ENCODE peak calls at places on chromosomes 4 and X, in five cellular contexts. Q is WTC11, T is A549, A is H1, U is HepG2. O is an unnamed sample.

GRCh38 chrX:46117234-46117633 is 428.0 kb downstream of the ZNF674 start:
- DNase-seq in Q (no peak), T (no peak), A (no peak), U (no peak), O (no peak)

GRCh38 chrX:11724122-11725017 is 33.7 kb upstream of the MSL3 start:
- DNase-seq in Q (no peak), T (peak), A (no peak), U (peak), O (peak)

GRCh38 chr4:159105761-159106243 is 2.9 kb downstream of the RAPGEF2 start:
- DNase-seq in Q (no peak), T (no peak), A (no peak), U (peak), O (peak)

GRCh38 chr4:98293089-98293887 is 32.1 kb downstream of the RAP1GDS1 start:
- DNase-seq in Q (no peak), T (no peak), A (no peak), U (no peak), O (no peak)

GRCh38 chrX:44785652-44786051 is 58.2 kb upstream of the DUSP21 start:
- DNase-seq in Q (no peak), T (peak), A (no peak), U (no peak), O (no peak)

GRCh38 chrX:48945517-48946348 is 11.7 kb downstream of the OTUD5 start:
- DNase-seq in Q (peak), T (peak), A (peak), U (peak), O (peak)

GRCh38 chr4:129453524-129453923 is 357.6 kb downstream of the C4orf33 start:
- DNase-seq in Q (no peak), T (no peak), A (no peak), U (no peak), O (peak)

GRCh38 chr4:170827562-170828260 is 738.0 kb upstream of the AADAT start:
- DNase-seq in Q (no peak), T (peak), A (no peak), U (no peak), O (no peak)

GRCh38 chrX:11499076-11500044 is 166.4 kb downstream of the ARHGAP6 start:
- DNase-seq in Q (no peak), T (no peak), A (no peak), U (no peak), O (peak)

GRCh38 chr4:158863296-158863695 is 94.5 kb downstream of the FNIP2 start:
- DNase-seq in Q (no peak), T (no peak), A (no peak), U (no peak), O (no peak)

GRCh38 chr4:53196195-53196641 is 169.6 kb downstream of the SCFD2 start:
- DNase-seq in Q (no peak), T (no peak), A (no peak), U (no peak), O (peak)

GRCh38 chrX:153530411-153531145 is 13.1 kb downstream of the ATP2B3 start:
- DNase-seq in Q (no peak), T (no peak), A (no peak), U (no peak), O (no peak)

GRCh38 chr4:3413217-3413671 is 28.5 kb upstream of the HGFAC start:
- DNase-seq in Q (no peak), T (no peak), A (no peak), U (no peak), O (no peak)

GRCh38 chr4:100736651-100737450 is 219.0 kb upstream of the EMCN start:
- DNase-seq in Q (no peak), T (peak), A (no peak), U (no peak), O (peak)

GRCh38 chr4:145722561-145722960 is 42.6 kb downstream of the C4orf51 start:
- DNase-seq in Q (no peak), T (no peak), A (no peak), U (no peak), O (no peak)

GRCh38 chr4:24630937-24631336 is 46.6 kb upstream of the DHX15 start:
- DNase-seq in Q (no peak), T (peak), A (no peak), U (peak), O (peak)

GRCh38 chrX:107629533-107629909 is 1.2 kb downstream of the PRPS1 start:
- DNase-seq in Q (no peak), T (peak), A (no peak), U (peak), O (peak)

GRCh38 chrX:116961872-116962582 is 499.3 kb upstream of the CT83 start:
- DNase-seq in Q (peak), T (peak), A (peak), U (peak), O (no peak)

GRCh38 chrX:150899191-150899757 is 806 bp upstream of the CD99L2 start:
- DNase-seq in Q (peak), T (peak), A (no peak), U (no peak), O (peak)
- TF ChIP-seq MAX in Q (no peak), T (no peak), A (no peak), U (no peak), O (no peak)

GRCh38 chrX:141673946-141674345 is 24.6 kb downstream of the SPANXD start:
- DNase-seq in Q (no peak), T (no peak), A (no peak), U (no peak), O (peak)
- TF ChIP-seq JUN in Q (no peak), T (no peak), A (no peak), U (no peak), O (peak)

GRCh38 chrX:84155938-84156337 is 32.1 kb downstream of the RPS6KA6 start:
- DNase-seq in Q (no peak), T (no peak), A (no peak), U (no peak), O (no peak)
- TF ChIP-seq MAX in Q (no peak), T (no peak), A (no peak), U (no peak), O (no peak)

GRCh38 chrX:6026484-6026883 is 202.2 kb downstream of the NLGN4X start:
- DNase-seq in Q (no peak), T (no peak), A (no peak), U (no peak), O (no peak)

GRCh38 chrX:6021316-6022091 is 207.2 kb downstream of the NLGN4X start:
- DNase-seq in Q (peak), T (peak), A (peak), U (peak), O (no peak)

GRCh38 chrX:6026980-6027379 is 201.7 kb downstream of the NLGN4X start:
- DNase-seq in Q (no peak), T (no peak), A (no peak), U (no peak), O (no peak)

GRCh38 chrX:6029014-6029413 is 199.7 kb downstream of the NLGN4X start:
- DNase-seq in Q (no peak), T (no peak), A (no peak), U (no peak), O (no peak)

GRCh38 chrX:6024204-6024603 is 204.5 kb downstream of the NLGN4X start:
- DNase-seq in Q (no peak), T (no peak), A (no peak), U (no peak), O (no peak)
- TF ChIP-seq JUN in Q (no peak), T (no peak), A (no peak), U (no peak), O (no peak)

GRCh38 chr4:146932111-146932510 is 13.6 kb downstream of the TTC29 start:
- DNase-seq in Q (no peak), T (no peak), A (no peak), U (no peak), O (no peak)
- TF ChIP-seq MAX in Q (no peak), T (no peak), A (no peak), U (no peak), O (no peak)

DNA sequence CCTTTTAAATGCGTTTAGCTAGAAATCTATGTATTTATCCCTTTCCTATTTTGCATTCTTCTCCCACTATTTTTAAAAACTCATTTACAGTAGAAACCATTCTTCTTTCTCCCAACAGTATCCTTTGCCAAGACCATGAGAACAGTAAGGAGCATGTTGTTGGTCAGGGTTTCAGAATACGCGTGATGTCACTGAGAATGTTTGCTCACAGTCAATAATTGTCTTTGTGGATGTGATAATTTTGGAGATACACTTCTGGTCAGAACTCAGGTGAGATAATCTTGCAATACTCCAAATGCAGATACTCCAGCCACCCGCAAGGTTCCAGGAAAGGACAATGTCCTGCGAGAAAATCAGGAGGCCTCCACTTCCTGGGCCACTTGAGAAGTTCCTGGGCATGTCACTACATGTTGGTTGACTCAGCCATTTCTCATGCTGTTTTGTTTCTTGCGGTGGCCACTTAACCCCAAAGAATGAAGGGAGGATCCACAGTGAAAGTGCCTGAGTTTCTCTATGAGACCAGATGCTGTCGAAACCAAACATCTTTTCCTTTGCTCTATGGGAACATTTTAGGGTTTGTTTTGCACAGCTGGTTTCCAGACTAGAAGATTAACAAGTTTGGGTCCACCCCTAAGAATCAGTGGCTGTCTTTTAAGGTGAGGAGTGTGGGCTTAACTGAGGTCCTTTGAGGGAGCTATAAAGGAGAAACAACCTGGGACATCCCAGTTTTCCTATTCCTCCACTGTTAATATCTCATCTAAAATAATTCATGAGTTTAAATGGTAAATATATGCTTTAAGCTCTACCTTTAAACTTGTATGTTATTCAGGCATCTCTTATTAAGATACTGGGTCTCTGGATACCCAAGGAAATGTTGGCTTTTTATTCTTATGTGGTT is 116.0 kb downstream of the SOWAHB start:
- DNase-seq in Q (no peak), T (peak), A (no peak), U (peak), O (no peak)
- TF ChIP-seq JUN in Q (no peak), T (no peak), A (no peak), U (no peak), O (no peak)

GRCh38 chrX:55717521-55718497 is at the start of gene RRAGB:
- DNase-seq in Q (peak), T (peak), A (peak), U (peak), O (peak)
- TF ChIP-seq MAX in Q (peak), T (peak), A (peak), U (peak), O (peak)

GRCh38 chr4:7107166-7107905 is 39.5 kb upstream of the GRPEL1 start:
- DNase-seq in Q (no peak), T (no peak), A (no peak), U (no peak), O (no peak)
- TF ChIP-seq JUN in Q (no peak), T (no peak), A (no peak), U (no peak), O (no peak)

GRCh38 chr4:94307231-94307840 is 35.3 kb downstream of the HPGDS start:
- DNase-seq in Q (no peak), T (no peak), A (no peak), U (no peak), O (no peak)
- TF ChIP-seq MAX in Q (no peak), T (no peak), A (no peak), U (no peak), O (no peak)